ENCODE peak calls at places on chromosomes 1 and 21, in eight cellular contexts. One of them, this sample, is unnamed.

GRCh38 chr1:166700696-166701095 is 138.6 kb upstream of the POGK start:
- DNase-seq in Calu3: no peak
- DNase-seq in globus pallidus: no peak
- DNase-seq in Jurkat, Clone E6-1: no peak
- DNase-seq in heart left ventricle: no peak
- DNase-seq in NCI-H1417: no peak
- DNase-seq in GM04503: no peak
- DNase-seq in NCI-H1436: no peak
- DNase-seq in this sample: no peak

GRCh38 chr1:102919659-102920058 is 188.7 kb downstream of the COL11A1 start:
- DNase-seq in globus pallidus: no peak
- DNase-seq in heart left ventricle: no peak
- DNase-seq in Calu3: no peak
- DNase-seq in GM04503: no peak
- DNase-seq in NCI-H1436: no peak
- DNase-seq in NCI-H1417: no peak
- DNase-seq in Jurkat, Clone E6-1: no peak
- DNase-seq in this sample: no peak

GRCh38 chr21:17900281-17900989 is 81.3 kb upstream of the C21orf91 start:
- DNase-seq in Jurkat, Clone E6-1: no peak
- DNase-seq in GM04503: no peak
- DNase-seq in NCI-H1436: no peak
- DNase-seq in heart left ventricle: peak
- DNase-seq in NCI-H1417: no peak
- DNase-seq in Calu3: no peak
- DNase-seq in globus pallidus: no peak
- DNase-seq in this sample: no peak

GRCh38 chr1:218751208-218751948 is 406.2 kb downstream of the TGFB2 start:
- DNase-seq in NCI-H1417: no peak
- DNase-seq in Calu3: no peak
- DNase-seq in GM04503: no peak
- DNase-seq in globus pallidus: no peak
- DNase-seq in Jurkat, Clone E6-1: no peak
- DNase-seq in NCI-H1436: no peak
- DNase-seq in heart left ventricle: no peak
- DNase-seq in this sample: no peak

GRCh38 chr21:34544032-34544496 is 32.1 kb upstream of the KCNE1 start:
- DNase-seq in Jurkat, Clone E6-1: peak
- DNase-seq in NCI-H1417: no peak
- DNase-seq in GM04503: no peak
- DNase-seq in Calu3: peak
- DNase-seq in NCI-H1436: peak
- DNase-seq in heart left ventricle: peak
- DNase-seq in globus pallidus: peak
- DNase-seq in this sample: no peak

GRCh38 chr1:7922301-7922700 is 18.3 kb downstream of the TNFRSF9 start:
- DNase-seq in NCI-H1417: no peak
- DNase-seq in globus pallidus: no peak
- DNase-seq in NCI-H1436: no peak
- DNase-seq in Jurkat, Clone E6-1: no peak
- DNase-seq in Calu3: no peak
- DNase-seq in heart left ventricle: no peak
- DNase-seq in GM04503: no peak
- DNase-seq in this sample: no peak

GRCh38 chr1:242467556-242468145 is 56.8 kb downstream of the PLD5 start:
- DNase-seq in NCI-H1417: peak
- DNase-seq in GM04503: no peak
- DNase-seq in Calu3: peak
- DNase-seq in NCI-H1436: peak
- DNase-seq in heart left ventricle: peak
- DNase-seq in Jurkat, Clone E6-1: peak
- DNase-seq in globus pallidus: peak
- DNase-seq in this sample: peak

GRCh38 chr1:223228931-223229528 is 86.0 kb upstream of the TLR5 start:
- DNase-seq in heart left ventricle: no peak
- DNase-seq in Calu3: no peak
- DNase-seq in globus pallidus: no peak
- DNase-seq in NCI-H1436: no peak
- DNase-seq in GM04503: no peak
- DNase-seq in Jurkat, Clone E6-1: no peak
- DNase-seq in NCI-H1417: no peak
- DNase-seq in this sample: no peak

GRCh38 chr1:156684227-156684782 is 7.1 kb upstream of the NES start:
- DNase-seq in globus pallidus: no peak
- DNase-seq in GM04503: no peak
- DNase-seq in heart left ventricle: no peak
- DNase-seq in Calu3: no peak
- DNase-seq in NCI-H1417: no peak
- DNase-seq in Jurkat, Clone E6-1: peak
- DNase-seq in NCI-H1436: no peak
- DNase-seq in this sample: no peak

GRCh38 chr1:30903343-30904034 is 5.1 kb downstream of the SDC3 start:
- DNase-seq in globus pallidus: no peak
- DNase-seq in Calu3: no peak
- DNase-seq in Jurkat, Clone E6-1: no peak
- DNase-seq in NCI-H1436: no peak
- DNase-seq in NCI-H1417: peak
- DNase-seq in heart left ventricle: no peak
- DNase-seq in GM04503: no peak
- DNase-seq in this sample: no peak

GRCh38 chr1:89780721-89781120 is 40.1 kb upstream of the LRRC8D start:
- DNase-seq in globus pallidus: peak
- DNase-seq in Calu3: peak
- DNase-seq in heart left ventricle: no peak
- DNase-seq in Jurkat, Clone E6-1: peak
- DNase-seq in GM04503: no peak
- DNase-seq in NCI-H1417: no peak
- DNase-seq in NCI-H1436: peak
- DNase-seq in this sample: no peak

GRCh38 chr1:66434096-66434495 is 99.9 kb upstream of the SGIP1 start:
- DNase-seq in Calu3: no peak
- DNase-seq in heart left ventricle: no peak
- DNase-seq in GM04503: peak
- DNase-seq in NCI-H1436: no peak
- DNase-seq in Jurkat, Clone E6-1: no peak
- DNase-seq in globus pallidus: no peak
- DNase-seq in NCI-H1417: no peak
- DNase-seq in this sample: no peak

GRCh38 chr1:204836856-204837255 is 33.8 kb upstream of the NFASC start:
- DNase-seq in heart left ventricle: no peak
- DNase-seq in NCI-H1436: no peak
- DNase-seq in Calu3: no peak
- DNase-seq in GM04503: no peak
- DNase-seq in globus pallidus: no peak
- DNase-seq in Jurkat, Clone E6-1: no peak
- DNase-seq in NCI-H1417: no peak
- DNase-seq in this sample: no peak

GRCh38 chr1:211257831-211258225 is 1.3 kb upstream of the RCOR3 start:
- DNase-seq in heart left ventricle: no peak
- DNase-seq in Jurkat, Clone E6-1: no peak
- DNase-seq in Calu3: no peak
- DNase-seq in NCI-H1436: no peak
- DNase-seq in NCI-H1417: no peak
- DNase-seq in GM04503: no peak
- DNase-seq in globus pallidus: no peak
- DNase-seq in this sample: no peak

GRCh38 chr21:42964561-42965560 is 9.5 kb upstream of the PKNOX1 start:
- DNase-seq in Calu3: no peak
- DNase-seq in globus pallidus: no peak
- DNase-seq in NCI-H1417: no peak
- DNase-seq in GM04503: no peak
- DNase-seq in heart left ventricle: no peak
- DNase-seq in NCI-H1436: no peak
- DNase-seq in Jurkat, Clone E6-1: no peak
- DNase-seq in this sample: no peak

GRCh38 chr1:160177231-160177630 is 13.1 kb upstream of the CASQ1 start:
- DNase-seq in heart left ventricle: no peak
- DNase-seq in globus pallidus: no peak
- DNase-seq in GM04503: no peak
- DNase-seq in Calu3: no peak
- DNase-seq in Jurkat, Clone E6-1: no peak
- DNase-seq in NCI-H1417: no peak
- DNase-seq in NCI-H1436: no peak
- DNase-seq in this sample: no peak

GRCh38 chr1:116942344-116942743 is 32.6 kb downstream of the PTGFRN start:
- DNase-seq in Jurkat, Clone E6-1: peak
- DNase-seq in GM04503: no peak
- DNase-seq in NCI-H1417: no peak
- DNase-seq in Calu3: no peak
- DNase-seq in NCI-H1436: no peak
- DNase-seq in heart left ventricle: no peak
- DNase-seq in globus pallidus: no peak
- DNase-seq in this sample: no peak

GRCh38 chr1:237864338-237865244 is 26.1 kb downstream of the ZP4 start:
- DNase-seq in heart left ventricle: peak
- DNase-seq in NCI-H1436: peak
- DNase-seq in Calu3: peak
- DNase-seq in globus pallidus: peak
- DNase-seq in GM04503: no peak
- DNase-seq in NCI-H1417: peak
- DNase-seq in Jurkat, Clone E6-1: no peak
- DNase-seq in this sample: peak

GRCh38 chr1:4716406-4716805 is 62.0 kb downstream of the AJAP1 start:
- DNase-seq in Calu3: no peak
- DNase-seq in globus pallidus: no peak
- DNase-seq in heart left ventricle: no peak
- DNase-seq in GM04503: no peak
- DNase-seq in Jurkat, Clone E6-1: no peak
- DNase-seq in NCI-H1436: no peak
- DNase-seq in NCI-H1417: no peak
- DNase-seq in this sample: no peak

GRCh38 chr1:21397813-21398188 is 42.1 kb upstream of the NBPF3 start:
- DNase-seq in GM04503: no peak
- DNase-seq in globus pallidus: no peak
- DNase-seq in NCI-H1417: peak
- DNase-seq in Calu3: no peak
- DNase-seq in NCI-H1436: no peak
- DNase-seq in heart left ventricle: no peak
- DNase-seq in Jurkat, Clone E6-1: no peak
- DNase-seq in this sample: peak

GRCh38 chr1:107016376-107016978 is 40.0 kb upstream of the PRMT6 start:
- DNase-seq in NCI-H1436: no peak
- DNase-seq in Calu3: no peak
- DNase-seq in NCI-H1417: no peak
- DNase-seq in globus pallidus: no peak
- DNase-seq in GM04503: no peak
- DNase-seq in heart left ventricle: no peak
- DNase-seq in Jurkat, Clone E6-1: no peak
- DNase-seq in this sample: no peak

GRCh38 chr1:3255680-3256079 is 186.7 kb downstream of the PRDM16 start:
- DNase-seq in GM04503: no peak
- DNase-seq in heart left ventricle: no peak
- DNase-seq in NCI-H1417: no peak
- DNase-seq in Jurkat, Clone E6-1: no peak
- DNase-seq in Calu3: no peak
- DNase-seq in NCI-H1436: no peak
- DNase-seq in globus pallidus: no peak
- DNase-seq in this sample: no peak

GRCh38 chr1:94115900-94116436 is 5.0 kb downstream of the ABCA4 start:
- DNase-seq in globus pallidus: no peak
- DNase-seq in Jurkat, Clone E6-1: no peak
- DNase-seq in Calu3: no peak
- DNase-seq in NCI-H1417: no peak
- DNase-seq in heart left ventricle: no peak
- DNase-seq in NCI-H1436: no peak
- DNase-seq in GM04503: no peak
- DNase-seq in this sample: peak

GRCh38 chr1:1253972-1254666 is 7.6 kb upstream of the C1QTNF12 start:
- DNase-seq in GM04503: no peak
- DNase-seq in heart left ventricle: no peak
- DNase-seq in globus pallidus: no peak
- DNase-seq in NCI-H1436: no peak
- DNase-seq in Jurkat, Clone E6-1: no peak
- DNase-seq in NCI-H1417: no peak
- DNase-seq in Calu3: no peak
- DNase-seq in this sample: no peak

GRCh38 chr1:164560076-164560475 is 1.1 kb downstream of the PBX1 start:
- DNase-seq in heart left ventricle: no peak
- DNase-seq in NCI-H1436: no peak
- DNase-seq in NCI-H1417: peak
- DNase-seq in GM04503: no peak
- DNase-seq in Calu3: no peak
- DNase-seq in globus pallidus: peak
- DNase-seq in Jurkat, Clone E6-1: no peak
- DNase-seq in this sample: peak

GRCh38 chr1:54172614-54173312 is 20.0 kb upstream of the CDCP2 start:
- DNase-seq in NCI-H1436: no peak
- DNase-seq in globus pallidus: no peak
- DNase-seq in GM04503: no peak
- DNase-seq in Jurkat, Clone E6-1: no peak
- DNase-seq in heart left ventricle: no peak
- DNase-seq in NCI-H1417: no peak
- DNase-seq in Calu3: no peak
- DNase-seq in this sample: no peak

GRCh38 chr21:24045775-24046215 is 1561.5 kb downstream of the MRPL39 start:
- DNase-seq in NCI-H1436: no peak
- DNase-seq in heart left ventricle: peak
- DNase-seq in globus pallidus: peak
- DNase-seq in NCI-H1417: no peak
- DNase-seq in Jurkat, Clone E6-1: peak
- DNase-seq in Calu3: peak
- DNase-seq in GM04503: peak
- DNase-seq in this sample: no peak

GRCh38 chr21:43864806-43865470 is at the start of gene AGPAT3:
- DNase-seq in globus pallidus: no peak
- DNase-seq in Calu3: no peak
- DNase-seq in NCI-H1436: no peak
- DNase-seq in GM04503: no peak
- DNase-seq in Jurkat, Clone E6-1: no peak
- DNase-seq in NCI-H1417: peak
- DNase-seq in heart left ventricle: peak
- DNase-seq in this sample: no peak

GRCh38 chr1:33819290-33819912 is 44.5 kb upstream of the HMGB4 start:
- DNase-seq in NCI-H1436: no peak
- DNase-seq in globus pallidus: no peak
- DNase-seq in NCI-H1417: no peak
- DNase-seq in Calu3: no peak
- DNase-seq in Jurkat, Clone E6-1: no peak
- DNase-seq in heart left ventricle: no peak
- DNase-seq in GM04503: no peak
- DNase-seq in this sample: no peak

GRCh38 chr1:221672160-221672762 is 69.6 kb downstream of the DUSP10 start:
- DNase-seq in Jurkat, Clone E6-1: no peak
- DNase-seq in globus pallidus: no peak
- DNase-seq in Calu3: no peak
- DNase-seq in heart left ventricle: no peak
- DNase-seq in NCI-H1436: no peak
- DNase-seq in NCI-H1417: no peak
- DNase-seq in GM04503: no peak
- DNase-seq in this sample: no peak

GRCh38 chr1:203338335-203339036 is 12.4 kb downstream of the FMOD start:
- DNase-seq in heart left ventricle: peak
- DNase-seq in GM04503: no peak
- DNase-seq in NCI-H1417: peak
- DNase-seq in Jurkat, Clone E6-1: peak
- DNase-seq in NCI-H1436: peak
- DNase-seq in globus pallidus: peak
- DNase-seq in Calu3: peak
- DNase-seq in this sample: peak

This sample was measured in retina.